ENCODE peak calls at places on chromosomes 4 and X, in four cellular contexts. N, F, I and Z are unnamed samples.

GRCh38 chr4:184287697-184288255 is 70.1 kb upstream of the ENPP6 start:
- DNase-seq in N (peak; percentile 21), F (no peak), I (no peak), Z (no peak)

GRCh38 chr4:1010522-1011021 is 854 bp upstream of the FGFRL1 start:
- DNase-seq in N (peak; percentile 27), F (peak; percentile 73), I (peak; percentile 86), Z (peak; percentile 68)

GRCh38 chrX:65673857-65674350 is 6.5 kb downstream of the MSN start:
- DNase-seq in N (no peak), F (no peak), I (no peak), Z (no peak)

GRCh38 chr4:188032170-188032569 is 36.6 kb downstream of the ZFP42 start:
- DNase-seq in N (no peak), F (no peak), I (no peak), Z (no peak)

GRCh38 chrX:39922497-39922896 is 175.3 kb downstream of the BCOR start:
- DNase-seq in N (no peak), F (no peak), I (no peak), Z (no peak)

GRCh38 chr4:52919451-52919850 is 57.3 kb downstream of the RASL11B start:
- DNase-seq in N (no peak), F (no peak), I (no peak), Z (no peak)

GRCh38 chrX:114800719-114801118 is 216.7 kb downstream of the IL13RA2 start:
- DNase-seq in N (no peak), F (no peak), I (no peak), Z (peak; percentile 54)

GRCh38 chr4:157700898-157701694 is 471.7 kb downstream of the GASK1B start:
- DNase-seq in N (no peak), F (no peak), I (no peak), Z (no peak)

GRCh38 chrX:139826065-139827044 is 106.5 kb downstream of the ATP11C start:
- DNase-seq in N (peak; percentile 38), F (no peak), I (no peak), Z (no peak)

GRCh38 chr4:176052744-176053143 is 12.9 kb upstream of the WDR17 start:
- DNase-seq in N (no peak), F (no peak), I (no peak), Z (no peak)

GRCh38 chr4:5477613-5478012 is 230.7 kb downstream of the EVC2 start:
- DNase-seq in N (no peak), F (no peak), I (no peak), Z (no peak)

GRCh38 chrX:252421-253291 is 28.5 kb upstream of the PLCXD1 start:
- DNase-seq in N (no peak), F (no peak), I (no peak), Z (no peak)

GRCh38 chr4:153521995-153522799 is 56.0 kb downstream of the TMEM131L start:
- DNase-seq in N (no peak), F (peak; percentile 69), I (no peak), Z (no peak)

GRCh38 chr4:109915385-109916002 is 2.8 kb downstream of the EGF start:
- DNase-seq in N (no peak), F (no peak), I (peak; percentile 46), Z (no peak)

GRCh38 chr4:2443061-2443730 is 24.4 kb downstream of the CFAP99 start:
- DNase-seq in N (no peak), F (no peak), I (no peak), Z (no peak)

GRCh38 chrX:19836337-19836736 is 51.1 kb downstream of the SH3KBP1 start:
- DNase-seq in N (no peak), F (no peak), I (no peak), Z (no peak)

GRCh38 chr4:158599150-158599549 is 72.5 kb downstream of the C4orf46 start:
- DNase-seq in N (no peak), F (no peak), I (no peak), Z (no peak)

GRCh38 chrX:154540897-154541535 is 5.6 kb downstream of the G6PD start:
- DNase-seq in N (no peak), F (no peak), I (no peak), Z (no peak)

GRCh38 chrX:97126020-97126419 is 242.3 kb downstream of the RPA4 start:
- DNase-seq in N (no peak), F (no peak), I (no peak), Z (peak; percentile 26)

GRCh38 chrX:22033818-22034217 is 1.7 kb downstream of the PHEX start:
- DNase-seq in N (no peak), F (no peak), I (no peak), Z (no peak)

GRCh38 chr4:105594094-105595010 is 41.9 kb downstream of the ARHGEF38 start:
- DNase-seq in N (no peak), F (no peak), I (no peak), Z (no peak)